ENCODE peak calls at places on chromosome 19, in six cellular contexts. I is choroid plexus epithelial cell; X is NCI-H1092; Z is activated T-cell treated with anti-CD3 and anti-CD28 coated beads for 1 hour; W is immature natural killer cell; M is CD4-positive, alpha-beta T cell. G is an unnamed sample.

GRCh38 chr19:41801682-41802317 is 5.4 kb downstream of the CEACAM3 start:
- DNase-seq in I (no peak), X (no peak), Z (no peak), W (no peak), M (no peak), G (no peak)

GRCh38 chr19:8988204-8988603 is 22.0 kb downstream of the MUC16 start:
- DNase-seq in I (no peak), X (no peak), Z (peak; percentile 17), W (no peak), M (no peak), G (no peak)

GRCh38 chr19:16076958-16077611 is 790 bp downstream of the TPM4 start:
- DNase-seq in I (no peak), X (peak; percentile 3), Z (no peak), W (no peak), M (no peak), G (peak; percentile 46)

GRCh38 chr19:2275588-2276428 is 6.2 kb downstream of the PEAK3 start:
- DNase-seq in I (no peak), X (no peak), Z (no peak), W (no peak), M (no peak), G (no peak)

GRCh38 chr19:44644391-44645016 is 794 bp downstream of the PVR start:
- DNase-seq in I (peak; percentile 33), X (no peak), Z (no peak), W (no peak), M (no peak), G (peak; percentile 45)

GRCh38 chr19:35596366-35596999 is 10.5 kb downstream of the PMIS2 start:
- DNase-seq in I (peak; percentile 20), X (no peak), Z (no peak), W (no peak), M (no peak), G (peak; percentile 13)

GRCh38 chr19:3346677-3347353 is 19.6 kb upstream of the NFIC start:
- DNase-seq in I (no peak), X (peak; percentile 84), Z (no peak), W (no peak), M (no peak), G (no peak)

GRCh38 chr19:28424662-28425430 is 788.1 kb downstream of the UQCRFS1 start:
- DNase-seq in I (no peak), X (no peak), Z (no peak), W (no peak), M (no peak), G (no peak)

GRCh38 chr19:7570761-7571160 is 24.9 kb upstream of the CAMSAP3 start:
- DNase-seq in I (no peak), X (no peak), Z (no peak), W (no peak), M (no peak), G (no peak)

GRCh38 chr19:34104099-34104498 is 68.2 kb upstream of the LSM14A start:
- DNase-seq in I (no peak), X (no peak), Z (no peak), W (no peak), M (no peak), G (no peak)

G was measured in NCI-H524.